ENCODE peak calls at places on chromosomes 13 and 19, in six cellular contexts. O is mesendoderm, U is H9, Y is H1, A is neuronal stem cell, G is mesenchymal stem cell. K is an unnamed sample.

GRCh38 chr13:53012707-53013106 is 15.9 kb upstream of the OLFM4 start:
- DNase-seq in O (no peak), U (no peak), Y (no peak), A (no peak), G (no peak), K (no peak)

GRCh38 chr13:60000986-60001385 is 162.7 kb downstream of the DIAPH3 start:
- DNase-seq in O (no peak), U (no peak), Y (no peak), A (no peak), G (no peak), K (no peak)

GRCh38 chr13:106752584-106753202 is 184.8 kb upstream of the ARGLU1 start:
- DNase-seq in O (no peak), U (no peak), Y (no peak), A (peak), G (peak), K (no peak)

GRCh38 chr19:56096665-56097064 is 24.4 kb downstream of the ZNF787 start:
- DNase-seq in O (no peak), U (no peak), Y (no peak), A (no peak), G (no peak), K (no peak)

GRCh38 chr13:28568286-28568685 is 73.4 kb upstream of the FLT1 start:
- DNase-seq in O (no peak), U (no peak), Y (no peak), A (no peak), G (peak), K (peak)

GRCh38 chr19:5799247-5800241 is 5.3 kb upstream of the NRTN start:
- DNase-seq in O (no peak), U (no peak), Y (no peak), A (no peak), G (no peak), K (no peak)

GRCh38 chr13:29847501-29847983 is 2.9 kb downstream of the UBL3 start:
- DNase-seq in O (peak), U (no peak), Y (no peak), A (no peak), G (peak), K (peak)

GRCh38 chr13:30159446-30159839 is 147.9 kb downstream of the KATNAL1 start:
- DNase-seq in O (no peak), U (no peak), Y (no peak), A (no peak), G (peak), K (peak)

GRCh38 chr19:46840157-46840942 is 10.3 kb downstream of the AP2S1 start:
- DNase-seq in O (peak), U (peak), Y (no peak), A (peak), G (peak), K (peak)

GRCh38 chr13:41577437-41577836 is 120.1 kb downstream of the RGCC start:
- DNase-seq in O (no peak), U (no peak), Y (no peak), A (no peak), G (peak), K (peak)

GRCh38 chr13:112781881-112782361 is 92.1 kb downstream of the ATP11A start:
- DNase-seq in O (no peak), U (no peak), Y (no peak), A (no peak), G (no peak), K (no peak)

GRCh38 chr13:106063591-106064308 is 471.7 kb downstream of the EFNB2 start:
- DNase-seq in O (no peak), U (no peak), Y (no peak), A (no peak), G (peak), K (peak)

GRCh38 chr19:46407891-46408426 is 5.4 kb downstream of the CCDC8 start:
- DNase-seq in O (no peak), U (no peak), Y (no peak), A (no peak), G (no peak), K (no peak)

GRCh38 chr13:87827479-87827878 is 156.3 kb downstream of the SLITRK5 start:
- DNase-seq in O (no peak), U (no peak), Y (no peak), A (no peak), G (peak), K (no peak)

GRCh38 chr19:41945135-41945766 is 13.9 kb downstream of the RABAC1 start:
- DNase-seq in O (no peak), U (no peak), Y (no peak), A (no peak), G (no peak), K (no peak)

GRCh38 chr19:45499196-45500180 is 1.2 kb downstream of the PPM1N start:
- DNase-seq in O (peak), U (peak), Y (peak), A (peak), G (peak), K (no peak)

GRCh38 chr19:48444933-48445194 is 919 bp upstream of the GRWD1 start:
- DNase-seq in O (no peak), U (no peak), Y (no peak), A (no peak), G (peak), K (no peak)

GRCh38 chr13:86870388-86870966 is 800.7 kb upstream of the SLITRK5 start:
- DNase-seq in O (peak), U (no peak), Y (no peak), A (no peak), G (peak), K (peak)

GRCh38 chr19:55248166-55248675 is 10.6 kb downstream of the PPP6R1 start:
- DNase-seq in O (no peak), U (no peak), Y (no peak), A (no peak), G (no peak), K (no peak)

GRCh38 chr19:575527-576506 is 3.4 kb downstream of the BSG start:
- DNase-seq in O (no peak), U (no peak), Y (no peak), A (no peak), G (no peak), K (peak)

GRCh38 chr13:49567501-49567900 is 17.9 kb downstream of the RCBTB1 start:
- DNase-seq in O (peak), U (no peak), Y (no peak), A (no peak), G (no peak), K (no peak)

GRCh38 chr13:53206455-53206854 is 177.8 kb downstream of the OLFM4 start:
- DNase-seq in O (peak), U (no peak), Y (no peak), A (no peak), G (no peak), K (no peak)

GRCh38 chr13:75721307-75721706 is 85.2 kb downstream of the LMO7 start:
- DNase-seq in O (no peak), U (no peak), Y (no peak), A (no peak), G (no peak), K (no peak)

GRCh38 chr19:18895038-18895827 is 725 bp downstream of the CERS1 start:
- DNase-seq in O (peak), U (peak), Y (no peak), A (peak), G (peak), K (no peak)

GRCh38 chr19:2289714-2290435 is 7.9 kb upstream of the PEAK3 start:
- DNase-seq in O (no peak), U (no peak), Y (no peak), A (no peak), G (no peak), K (no peak)

GRCh38 chr13:22422712-22423111 is 751.8 kb downstream of the FGF9 start:
- DNase-seq in O (no peak), U (no peak), Y (no peak), A (no peak), G (no peak), K (no peak)

GRCh38 chr19:37991841-37992248 is 84.8 kb downstream of the SIPA1L3 start:
- DNase-seq in O (peak), U (no peak), Y (no peak), A (no peak), G (no peak), K (no peak)

GRCh38 chr13:103788061-103788652 is 721.9 kb upstream of the SLC10A2 start:
- DNase-seq in O (peak), U (peak), Y (no peak), A (no peak), G (no peak), K (no peak)

GRCh38 chr19:15144046-15144646 is 36.9 kb downstream of the SYDE1 start:
- DNase-seq in O (no peak), U (no peak), Y (no peak), A (no peak), G (peak), K (no peak)

DNA sequence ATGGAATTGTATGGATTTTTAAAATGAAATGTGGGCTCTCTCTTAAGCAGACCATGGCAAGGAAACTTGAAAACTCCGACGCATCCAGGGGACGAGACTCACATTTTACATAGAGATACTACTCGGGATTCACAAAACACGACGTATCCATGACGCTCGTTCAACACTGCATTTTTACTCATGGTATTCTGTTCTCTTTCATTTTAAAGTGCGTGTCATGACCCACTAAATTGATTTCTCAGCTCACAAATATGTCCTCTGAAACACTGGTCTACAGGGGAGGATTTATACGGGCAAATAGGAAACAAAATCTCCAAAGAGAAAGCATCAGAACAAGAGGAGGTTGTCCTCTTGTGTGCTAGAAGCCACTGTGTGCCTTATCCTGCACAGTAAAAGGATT is 523.5 kb downstream of the MYO16 start:
- DNase-seq in O (no peak), U (no peak), Y (no peak), A (no peak), G (peak), K (no peak)
- H2BK15ac ChIP-seq in O (no peak), U (no peak), Y (no peak), A (no peak), G (no peak), K (peak)

GRCh38 chr13:51549593-51549992 is 34.7 kb upstream of the WDFY2 start:
- DNase-seq in O (no peak), U (no peak), Y (no peak), A (no peak), G (no peak), K (no peak)
- H2BK15ac ChIP-seq in O (no peak), U (no peak), Y (no peak), A (no peak), G (no peak), K (no peak)

DNA sequence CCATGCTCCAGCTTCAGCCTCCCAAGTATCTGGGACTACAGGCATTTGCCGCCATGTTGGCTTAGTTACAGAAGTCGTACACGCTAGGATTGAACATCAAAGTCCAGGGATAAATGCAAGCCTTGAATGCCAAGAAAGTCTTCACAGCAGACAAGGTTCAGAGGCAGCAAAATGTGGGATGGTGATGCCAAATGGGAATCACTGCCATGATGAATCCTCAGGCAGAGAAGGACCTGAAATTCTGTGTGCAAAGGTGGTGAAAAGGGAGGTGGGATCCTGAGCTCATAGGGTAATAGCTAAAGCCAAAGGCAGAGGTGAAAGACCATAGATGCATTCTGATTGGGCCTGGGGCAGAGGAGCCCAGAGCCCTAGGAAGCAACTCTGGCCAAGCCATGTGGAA is 79.3 kb upstream of the STK24 start:
- DNase-seq in O (no peak), U (no peak), Y (no peak), A (no peak), G (no peak), K (no peak)
- H2BK15ac ChIP-seq in O (no peak), U (no peak), Y (no peak), A (no peak), G (no peak), K (no peak)

GRCh38 chr19:31633014-31633413 is 283.8 kb upstream of the TSHZ3 start:
- DNase-seq in O (no peak), U (no peak), Y (no peak), A (no peak), G (no peak), K (no peak)
- H2BK15ac ChIP-seq in O (no peak), U (no peak), Y (no peak), A (no peak), G (no peak), K (no peak)